ENCODE peak calls at places on chromosomes 13 and 19, in six cellular contexts. One of them, this sample, is unnamed.
A peak's percentile ranks its signal among the peaks of the same experiment; 100 is the strongest.

GRCh38 chr13:46492946-46493345 is 60.0 kb upstream of the LRCH1 start:
- DNase-seq in psoas muscle: no peak
- DNase-seq in dorsolateral prefrontal cortex: no peak
- DNase-seq in endodermal cell: no peak
- DNase-seq in mammary epithelial cell: peak; percentile 16
- DNase-seq in AG09319: no peak
- DNase-seq in this sample: peak; percentile 55

GRCh38 chr13:24274452-24274971 is 34.9 kb upstream of the C1QTNF9 start:
- DNase-seq in psoas muscle: no peak
- DNase-seq in dorsolateral prefrontal cortex: no peak
- DNase-seq in endodermal cell: peak; percentile 25
- DNase-seq in mammary epithelial cell: peak; percentile 6
- DNase-seq in AG09319: no peak
- DNase-seq in this sample: no peak

GRCh38 chr19:16070366-16070990 is 5.8 kb upstream of the TPM4 start:
- DNase-seq in psoas muscle: peak; percentile 67
- DNase-seq in dorsolateral prefrontal cortex: no peak
- DNase-seq in endodermal cell: peak; percentile 37
- DNase-seq in mammary epithelial cell: peak; percentile 88
- DNase-seq in AG09319: no peak
- DNase-seq in this sample: peak; percentile 85

GRCh38 chr13:47038196-47038595 is 141.3 kb upstream of the HTR2A start:
- DNase-seq in psoas muscle: no peak
- DNase-seq in dorsolateral prefrontal cortex: no peak
- DNase-seq in endodermal cell: no peak
- DNase-seq in mammary epithelial cell: no peak
- DNase-seq in AG09319: no peak
- DNase-seq in this sample: no peak

GRCh38 chr19:52211203-52211602 is 21.4 kb downstream of the PPP2R1A start:
- DNase-seq in psoas muscle: no peak
- DNase-seq in dorsolateral prefrontal cortex: no peak
- DNase-seq in endodermal cell: no peak
- DNase-seq in mammary epithelial cell: no peak
- DNase-seq in AG09319: no peak
- DNase-seq in this sample: no peak

GRCh38 chr19:14661372-14661924 is 13.2 kb downstream of the ADGRE3 start:
- DNase-seq in psoas muscle: no peak
- DNase-seq in dorsolateral prefrontal cortex: no peak
- DNase-seq in endodermal cell: no peak
- DNase-seq in mammary epithelial cell: no peak
- DNase-seq in AG09319: no peak
- DNase-seq in this sample: no peak

GRCh38 chr13:39415003-39415402 is 188.0 kb downstream of the LHFPL6 start:
- DNase-seq in psoas muscle: no peak
- DNase-seq in dorsolateral prefrontal cortex: no peak
- DNase-seq in endodermal cell: no peak
- DNase-seq in mammary epithelial cell: no peak
- DNase-seq in AG09319: no peak
- DNase-seq in this sample: no peak

GRCh38 chr13:22235285-22235949 is 564.5 kb downstream of the FGF9 start:
- DNase-seq in psoas muscle: no peak
- DNase-seq in dorsolateral prefrontal cortex: no peak
- DNase-seq in endodermal cell: peak; percentile 83
- DNase-seq in mammary epithelial cell: no peak
- DNase-seq in AG09319: no peak
- DNase-seq in this sample: no peak

GRCh38 chr13:41554626-41555386 is 97.5 kb downstream of the RGCC start:
- DNase-seq in psoas muscle: no peak
- DNase-seq in dorsolateral prefrontal cortex: no peak
- DNase-seq in endodermal cell: no peak
- DNase-seq in mammary epithelial cell: peak; percentile 59
- DNase-seq in AG09319: no peak
- DNase-seq in this sample: no peak

GRCh38 chr19:10543059-10543419 is 665 bp upstream of the ATG4D start:
- DNase-seq in psoas muscle: no peak
- DNase-seq in dorsolateral prefrontal cortex: no peak
- DNase-seq in endodermal cell: no peak
- DNase-seq in mammary epithelial cell: no peak
- DNase-seq in AG09319: no peak
- DNase-seq in this sample: no peak

GRCh38 chr13:103883698-103884097 is 817.5 kb upstream of the SLC10A2 start:
- DNase-seq in psoas muscle: no peak
- DNase-seq in dorsolateral prefrontal cortex: no peak
- DNase-seq in endodermal cell: no peak
- DNase-seq in mammary epithelial cell: no peak
- DNase-seq in AG09319: no peak
- DNase-seq in this sample: no peak

GRCh38 chr19:10655457-10656312 is 1.5 kb downstream of the ILF3 start:
- DNase-seq in psoas muscle: no peak
- DNase-seq in dorsolateral prefrontal cortex: no peak
- DNase-seq in endodermal cell: peak; percentile 70
- DNase-seq in mammary epithelial cell: peak; percentile 40
- DNase-seq in AG09319: no peak
- DNase-seq in this sample: peak; percentile 29

GRCh38 chr19:1269478-1270167 is 491 bp downstream of the CIRBP start:
- DNase-seq in psoas muscle: peak; percentile 96
- DNase-seq in dorsolateral prefrontal cortex: peak; percentile 83
- DNase-seq in endodermal cell: peak; percentile 90
- DNase-seq in mammary epithelial cell: peak; percentile 79
- DNase-seq in AG09319: peak; percentile 66
- DNase-seq in this sample: peak; percentile 78
- TF ChIP-seq CTCF in psoas muscle: no peak
- TF ChIP-seq CTCF in dorsolateral prefrontal cortex: no peak
- TF ChIP-seq CTCF in endodermal cell: no peak
- TF ChIP-seq CTCF in mammary epithelial cell: no peak
- TF ChIP-seq CTCF in AG09319: peak; percentile 2
- TF ChIP-seq CTCF in this sample: no peak

GRCh38 chr13:43872181-43872580 is 7.4 kb downstream of the CCDC122 start:
- DNase-seq in psoas muscle: no peak
- DNase-seq in dorsolateral prefrontal cortex: no peak
- DNase-seq in endodermal cell: no peak
- DNase-seq in mammary epithelial cell: no peak
- DNase-seq in AG09319: no peak
- DNase-seq in this sample: no peak

GRCh38 chr13:43877788-43878187 is 1.8 kb downstream of the CCDC122 start:
- DNase-seq in psoas muscle: no peak
- DNase-seq in dorsolateral prefrontal cortex: no peak
- DNase-seq in endodermal cell: no peak
- DNase-seq in mammary epithelial cell: no peak
- DNase-seq in AG09319: no peak
- DNase-seq in this sample: no peak

GRCh38 chr13:43878897-43879322 is 630 bp downstream of the CCDC122 start:
- DNase-seq in psoas muscle: peak; percentile 88
- DNase-seq in dorsolateral prefrontal cortex: peak; percentile 77
- DNase-seq in endodermal cell: peak; percentile 84
- DNase-seq in mammary epithelial cell: peak; percentile 59
- DNase-seq in AG09319: peak; percentile 58
- DNase-seq in this sample: peak; percentile 69

GRCh38 chr13:43876366-43876765 is 3.2 kb downstream of the CCDC122 start:
- DNase-seq in psoas muscle: no peak
- DNase-seq in dorsolateral prefrontal cortex: no peak
- DNase-seq in endodermal cell: no peak
- DNase-seq in mammary epithelial cell: peak; percentile 39
- DNase-seq in AG09319: no peak
- DNase-seq in this sample: no peak

GRCh38 chr13:43874512-43875092 is 4.9 kb downstream of the CCDC122 start:
- DNase-seq in psoas muscle: no peak
- DNase-seq in dorsolateral prefrontal cortex: no peak
- DNase-seq in endodermal cell: no peak
- DNase-seq in mammary epithelial cell: no peak
- DNase-seq in AG09319: no peak
- DNase-seq in this sample: peak; percentile 33
- TF ChIP-seq CTCF in psoas muscle: peak; percentile 75
- TF ChIP-seq CTCF in dorsolateral prefrontal cortex: peak; percentile 80
- TF ChIP-seq CTCF in endodermal cell: peak; percentile 76
- TF ChIP-seq CTCF in mammary epithelial cell: peak; percentile 58
- TF ChIP-seq CTCF in AG09319: peak; percentile 40
- TF ChIP-seq CTCF in this sample: peak; percentile 46

GRCh38 chr19:12200020-12200419 is 37.1 kb downstream of the ZNF136 start:
- DNase-seq in psoas muscle: no peak
- DNase-seq in dorsolateral prefrontal cortex: no peak
- DNase-seq in endodermal cell: no peak
- DNase-seq in mammary epithelial cell: no peak
- DNase-seq in AG09319: no peak
- DNase-seq in this sample: no peak

GRCh38 chr19:12198136-12198535 is 35.2 kb downstream of the ZNF136 start:
- DNase-seq in psoas muscle: no peak
- DNase-seq in dorsolateral prefrontal cortex: no peak
- DNase-seq in endodermal cell: no peak
- DNase-seq in mammary epithelial cell: no peak
- DNase-seq in AG09319: no peak
- DNase-seq in this sample: no peak

GRCh38 chr19:12208221-12208620 is 45.3 kb downstream of the ZNF136 start:
- DNase-seq in psoas muscle: no peak
- DNase-seq in dorsolateral prefrontal cortex: no peak
- DNase-seq in endodermal cell: no peak
- DNase-seq in mammary epithelial cell: no peak
- DNase-seq in AG09319: no peak
- DNase-seq in this sample: no peak

GRCh38 chr19:12205296-12205695 is 42.4 kb downstream of the ZNF136 start:
- DNase-seq in psoas muscle: no peak
- DNase-seq in dorsolateral prefrontal cortex: no peak
- DNase-seq in endodermal cell: no peak
- DNase-seq in mammary epithelial cell: no peak
- DNase-seq in AG09319: no peak
- DNase-seq in this sample: no peak

DNA sequence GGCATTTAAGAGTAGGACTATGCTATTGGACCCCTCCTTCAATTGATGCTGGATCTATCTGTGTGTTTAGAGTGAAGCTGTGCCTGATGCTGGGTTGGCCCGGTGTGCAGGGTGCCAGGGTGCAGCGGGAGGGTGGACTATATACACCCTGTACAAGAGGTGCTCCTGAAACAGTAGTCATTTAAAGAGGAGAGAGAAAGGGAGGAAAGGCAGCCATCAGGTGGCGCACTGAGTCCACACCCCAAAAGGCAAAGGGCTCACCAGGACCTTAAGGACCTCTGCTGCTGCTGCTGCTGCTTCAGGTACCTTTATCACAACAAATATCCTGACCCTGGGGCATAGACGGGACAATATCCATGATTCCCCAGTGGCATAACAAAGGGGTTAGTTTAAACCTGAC is 39.4 kb downstream of the ZNF136 start:
- DNase-seq in psoas muscle: no peak
- DNase-seq in dorsolateral prefrontal cortex: no peak
- DNase-seq in endodermal cell: peak; percentile 49
- DNase-seq in mammary epithelial cell: no peak
- DNase-seq in AG09319: no peak
- DNase-seq in this sample: no peak
- TF ChIP-seq CTCF in psoas muscle: no peak
- TF ChIP-seq CTCF in dorsolateral prefrontal cortex: no peak
- TF ChIP-seq CTCF in endodermal cell: peak; percentile 60
- TF ChIP-seq CTCF in mammary epithelial cell: peak; percentile 42
- TF ChIP-seq CTCF in AG09319: no peak
- TF ChIP-seq CTCF in this sample: no peak

GRCh38 chr19:49113762-49114629 is at the start of gene LIN7B:
- DNase-seq in psoas muscle: peak; percentile 81
- DNase-seq in dorsolateral prefrontal cortex: peak; percentile 71
- DNase-seq in endodermal cell: peak; percentile 88
- DNase-seq in mammary epithelial cell: peak; percentile 57
- DNase-seq in AG09319: no peak
- DNase-seq in this sample: peak; percentile 62
- TF ChIP-seq CTCF in psoas muscle: peak; percentile 66
- TF ChIP-seq CTCF in dorsolateral prefrontal cortex: peak; percentile 76
- TF ChIP-seq CTCF in endodermal cell: peak; percentile 58
- TF ChIP-seq CTCF in mammary epithelial cell: peak; percentile 50
- TF ChIP-seq CTCF in AG09319: peak; percentile 11
- TF ChIP-seq CTCF in this sample: peak; percentile 30

GRCh38 chr13:30849611-30850010 is 56.5 kb upstream of the MEDAG start:
- DNase-seq in psoas muscle: no peak
- DNase-seq in dorsolateral prefrontal cortex: no peak
- DNase-seq in endodermal cell: no peak
- DNase-seq in mammary epithelial cell: no peak
- DNase-seq in AG09319: no peak
- DNase-seq in this sample: no peak
- TF ChIP-seq CTCF in psoas muscle: no peak
- TF ChIP-seq CTCF in dorsolateral prefrontal cortex: no peak
- TF ChIP-seq CTCF in endodermal cell: no peak
- TF ChIP-seq CTCF in mammary epithelial cell: no peak
- TF ChIP-seq CTCF in AG09319: no peak
- TF ChIP-seq CTCF in this sample: no peak

GRCh38 chr19:7550987-7551761 is 15.7 kb downstream of the PNPLA6 start:
- DNase-seq in psoas muscle: peak; percentile 90
- DNase-seq in dorsolateral prefrontal cortex: peak; percentile 80
- DNase-seq in endodermal cell: peak; percentile 98
- DNase-seq in mammary epithelial cell: peak; percentile 9
- DNase-seq in AG09319: no peak
- DNase-seq in this sample: no peak
- TF ChIP-seq CTCF in psoas muscle: no peak
- TF ChIP-seq CTCF in dorsolateral prefrontal cortex: no peak
- TF ChIP-seq CTCF in endodermal cell: no peak
- TF ChIP-seq CTCF in mammary epithelial cell: no peak
- TF ChIP-seq CTCF in AG09319: no peak
- TF ChIP-seq CTCF in this sample: no peak

GRCh38 chr13:113000575-113000974 is 31.6 kb downstream of the MCF2L start:
- DNase-seq in psoas muscle: no peak
- DNase-seq in dorsolateral prefrontal cortex: no peak
- DNase-seq in endodermal cell: no peak
- DNase-seq in mammary epithelial cell: no peak
- DNase-seq in AG09319: no peak
- DNase-seq in this sample: no peak

GRCh38 chr13:113002891-113003290 is 33.9 kb downstream of the MCF2L start:
- DNase-seq in psoas muscle: no peak
- DNase-seq in dorsolateral prefrontal cortex: no peak
- DNase-seq in endodermal cell: no peak
- DNase-seq in mammary epithelial cell: no peak
- DNase-seq in AG09319: no peak
- DNase-seq in this sample: no peak

GRCh38 chr13:113001251-113002140 is 32.5 kb downstream of the MCF2L start:
- DNase-seq in psoas muscle: no peak
- DNase-seq in dorsolateral prefrontal cortex: peak; percentile 81
- DNase-seq in endodermal cell: peak; percentile 87
- DNase-seq in mammary epithelial cell: no peak
- DNase-seq in AG09319: no peak
- DNase-seq in this sample: no peak

GRCh38 chr13:113004126-113004525 is 35.1 kb downstream of the MCF2L start:
- DNase-seq in psoas muscle: no peak
- DNase-seq in dorsolateral prefrontal cortex: no peak
- DNase-seq in endodermal cell: no peak
- DNase-seq in mammary epithelial cell: no peak
- DNase-seq in AG09319: no peak
- DNase-seq in this sample: no peak

DNA sequence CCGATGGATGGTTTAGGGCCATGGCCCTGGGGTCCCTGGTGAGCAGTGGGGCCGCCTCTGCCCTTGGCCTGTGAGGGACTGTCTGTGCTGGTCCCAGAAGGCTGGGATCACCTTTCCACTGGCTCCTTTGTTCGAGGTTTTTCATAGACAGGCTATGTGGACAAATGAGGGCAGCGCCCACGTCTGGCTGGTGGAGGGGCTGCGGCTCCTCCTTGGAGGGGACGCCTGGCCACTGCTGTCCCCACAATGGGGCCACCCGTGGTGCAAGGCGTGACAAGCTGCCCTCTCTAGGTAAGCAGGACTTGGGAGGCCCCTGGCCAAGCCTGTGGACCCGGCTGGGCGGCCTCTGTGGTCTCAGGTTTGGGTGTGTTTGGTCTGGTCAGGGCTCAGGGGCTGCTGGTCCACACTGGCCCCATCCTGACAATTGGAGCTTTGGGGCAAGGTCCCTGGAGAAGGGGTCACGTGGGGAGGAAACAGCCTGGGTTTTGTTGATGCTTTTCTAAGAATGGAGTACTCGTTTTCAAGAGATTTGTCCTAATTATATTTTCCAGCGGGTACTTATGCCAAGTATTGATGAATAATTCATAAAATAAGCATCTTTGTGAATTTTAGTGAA is 33.3 kb downstream of the MCF2L start:
- DNase-seq in psoas muscle: no peak
- DNase-seq in dorsolateral prefrontal cortex: no peak
- DNase-seq in endodermal cell: peak; percentile 90
- DNase-seq in mammary epithelial cell: no peak
- DNase-seq in AG09319: no peak
- DNase-seq in this sample: no peak
- TF ChIP-seq CTCF in psoas muscle: peak; percentile 13
- TF ChIP-seq CTCF in dorsolateral prefrontal cortex: peak; percentile 67
- TF ChIP-seq CTCF in endodermal cell: peak; percentile 77
- TF ChIP-seq CTCF in mammary epithelial cell: no peak
- TF ChIP-seq CTCF in AG09319: peak; percentile 9
- TF ChIP-seq CTCF in this sample: no peak